ENCODE peak calls at places on chromosome 15, in four cellular contexts. D is A549, K is HepG2, Z is K562. U is an unnamed sample.

GRCh38 chr15:96417760-96418130 is 87.2 kb downstream of the NR2F2 start:
- DNase-seq in Z (no peak), D (no peak), K (no peak), U (no peak)

GRCh38 chr15:66763186-66764066 is 61.4 kb downstream of the SMAD6 start:
- DNase-seq in D (peak), Z (no peak), K (no peak), U (no peak)

GRCh38 chr15:70569139-70569717 is 194.1 kb downstream of the UACA start:
- DNase-seq in Z (peak), K (peak), D (peak), U (no peak)

GRCh38 chr15:65724479-65724878 is 67.6 kb downstream of the DENND4A start:
- DNase-seq in Z (no peak), D (no peak), K (no peak), U (no peak)

GRCh38 chr15:67957435-67958139 is 96.5 kb upstream of the PIAS1 start:
- DNase-seq in Z (no peak), K (no peak), D (no peak), U (no peak)

GRCh38 chr15:70308011-70308761 is 210.5 kb upstream of the TLE3 start:
- DNase-seq in D (peak), Z (no peak), K (no peak), U (peak)

GRCh38 chr15:29939404-29939803 is 117.1 kb upstream of the TJP1 start:
- DNase-seq in D (no peak), Z (no peak), K (no peak), U (no peak)

GRCh38 chr15:81002254-81003022 is 1.7 kb downstream of the TLNRD1 start:
- DNase-seq in D (peak), K (no peak), Z (no peak), U (no peak)

GRCh38 chr15:80151148-80151547 is 1.7 kb upstream of the FAH start:
- DNase-seq in D (no peak), K (no peak), Z (no peak), U (no peak)

GRCh38 chr15:39857132-39857531 is 62.9 kb downstream of the GPR176 start:
- DNase-seq in K (no peak), Z (no peak), D (no peak), U (no peak)

GRCh38 chr15:39869858-39870515 is 50.1 kb downstream of the GPR176 start:
- DNase-seq in D (no peak), Z (no peak), K (no peak), U (no peak)

GRCh38 chr15:70083946-70084345 is 13.8 kb downstream of the TLE3 start:
- DNase-seq in Z (no peak), D (no peak), K (no peak), U (peak)

GRCh38 chr15:78979456-78980320 is 34.8 kb upstream of the CTSH start:
- DNase-seq in Z (peak), K (peak), D (peak), U (peak)

GRCh38 chr15:80494311-80494710 is 90.1 kb downstream of the ARNT2 start:
- DNase-seq in D (peak), Z (no peak), K (peak), U (no peak)

GRCh38 chr15:26838742-26839460 is 28.0 kb upstream of the GABRA5 start:
- DNase-seq in Z (peak), K (no peak), D (peak), U (no peak)

GRCh38 chr15:29676961-29677402 is 145.3 kb downstream of the TJP1 start:
- DNase-seq in K (no peak), D (peak), Z (no peak), U (no peak)

GRCh38 chr15:69755571-69756310 is 303.1 kb downstream of the RPLP1 start:
- DNase-seq in Z (no peak), K (no peak), D (no peak), U (peak)

GRCh38 chr15:36152961-36153360 is 426.5 kb upstream of the CDIN1 start:
- DNase-seq in K (no peak), D (no peak), Z (no peak), U (no peak)

GRCh38 chr15:53675832-53676231 is 83.6 kb downstream of the WDR72 start:
- DNase-seq in K (no peak), Z (no peak), D (peak), U (no peak)

GRCh38 chr15:33329457-33329856 is 18.7 kb downstream of the RYR3 start:
- DNase-seq in Z (no peak), D (no peak), K (no peak), U (no peak)

GRCh38 chr15:79826800-79827199 is 70.0 kb downstream of the MTHFS start:
- DNase-seq in D (no peak), K (no peak), Z (no peak), U (no peak)

GRCh38 chr15:65940618-65940909 is 71.3 kb downstream of the RAB11A start:
- DNase-seq in D (peak), Z (no peak), K (no peak), U (no peak)

GRCh38 chr15:26020871-26021270 is 157.7 kb upstream of the ATP10A start:
- DNase-seq in D (no peak), Z (no peak), K (no peak), U (no peak)

GRCh38 chr15:66951531-66951930 is 113.9 kb upstream of the SMAD3 start:
- DNase-seq in D (no peak), Z (no peak), K (no peak), U (no peak)

GRCh38 chr15:39177561-39177960 is 403.3 kb upstream of the THBS1 start:
- DNase-seq in K (no peak), Z (no peak), D (no peak), U (no peak)

GRCh38 chr15:47376190-47376589 is 341.1 kb upstream of the SEMA6D start:
- DNase-seq in K (no peak), Z (no peak), D (no peak), U (no peak)

GRCh38 chr15:78641876-78642275 is 866 bp upstream of the CHRNB4 start:
- DNase-seq in K (no peak), Z (no peak), D (no peak), U (no peak)

GRCh38 chr15:64640146-64640868 is 135.1 kb downstream of the RBPMS2 start:
- DNase-seq in K (peak), D (peak), Z (no peak), U (no peak)

GRCh38 chr15:33994005-33994615 is 25.8 kb downstream of the CHRM5 start:
- DNase-seq in Z (no peak), K (peak), D (peak), U (no peak)

GRCh38 chr15:78084359-78084750 is 6.8 kb upstream of the TBC1D2B start:
- DNase-seq in K (no peak), D (no peak), Z (no peak), U (no peak)

GRCh38 chr15:80614711-80615360 is 80.3 kb upstream of the ABHD17C start:
- DNase-seq in K (no peak), Z (no peak), D (no peak), U (no peak)

GRCh38 chr15:31390777-31391486 is 64.3 kb downstream of the KLF13 start:
- DNase-seq in Z (no peak), K (no peak), D (no peak), U (no peak)
- TF ChIP-seq POLR2AphosphoS2 in Z (no peak), K (no peak), D (no peak), U (no peak)

DNA sequence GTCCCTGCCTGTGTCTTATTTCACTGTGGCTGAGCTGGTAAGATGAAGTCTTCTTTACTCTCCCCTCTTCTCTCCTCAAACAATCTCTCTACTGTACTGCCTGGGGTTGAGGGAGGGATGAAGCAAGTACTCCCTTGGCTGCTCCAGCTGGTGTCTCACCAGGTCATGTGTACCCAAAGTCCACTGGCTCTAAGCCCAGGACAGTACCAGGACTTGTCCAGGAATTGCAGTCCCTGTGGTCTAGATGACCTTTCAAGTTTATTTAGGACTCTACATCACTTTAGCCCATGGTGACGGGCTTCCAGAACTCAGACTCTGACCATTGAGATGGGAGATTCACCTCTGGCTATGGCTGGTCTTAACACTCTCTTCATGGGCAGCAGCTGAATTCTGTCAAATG is 17.5 kb upstream of the SLC27A2 start:
- DNase-seq in D (peak), K (peak), Z (no peak), U (no peak)
- TF ChIP-seq MAX in D (no peak), K (no peak), Z (no peak), U (no peak)

DNA sequence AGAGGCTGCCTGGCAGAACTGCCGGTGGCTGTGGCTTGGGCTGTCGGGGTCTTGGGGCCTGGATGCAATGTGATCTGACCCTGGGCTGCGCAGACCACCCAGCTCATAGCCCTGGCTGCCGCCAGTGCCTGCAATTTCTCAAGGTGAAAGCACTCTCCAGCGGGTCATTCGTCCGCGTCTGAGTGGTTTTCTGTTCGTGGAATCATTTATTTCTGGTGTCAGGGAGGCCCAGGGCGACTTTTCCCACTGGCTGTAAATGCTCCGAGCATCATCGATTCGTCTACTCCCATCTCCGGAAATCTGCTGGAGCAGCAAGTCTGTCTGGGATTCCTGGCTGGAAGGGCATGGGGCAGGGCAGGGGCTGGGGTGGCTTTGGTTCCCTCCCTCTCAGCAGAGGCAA is 40.6 kb upstream of the ADPGK start:
- DNase-seq in Z (no peak), D (no peak), K (no peak), U (no peak)
- TF ChIP-seq POLR2AphosphoS2 in Z (no peak), D (no peak), K (no peak), U (no peak)

DNA sequence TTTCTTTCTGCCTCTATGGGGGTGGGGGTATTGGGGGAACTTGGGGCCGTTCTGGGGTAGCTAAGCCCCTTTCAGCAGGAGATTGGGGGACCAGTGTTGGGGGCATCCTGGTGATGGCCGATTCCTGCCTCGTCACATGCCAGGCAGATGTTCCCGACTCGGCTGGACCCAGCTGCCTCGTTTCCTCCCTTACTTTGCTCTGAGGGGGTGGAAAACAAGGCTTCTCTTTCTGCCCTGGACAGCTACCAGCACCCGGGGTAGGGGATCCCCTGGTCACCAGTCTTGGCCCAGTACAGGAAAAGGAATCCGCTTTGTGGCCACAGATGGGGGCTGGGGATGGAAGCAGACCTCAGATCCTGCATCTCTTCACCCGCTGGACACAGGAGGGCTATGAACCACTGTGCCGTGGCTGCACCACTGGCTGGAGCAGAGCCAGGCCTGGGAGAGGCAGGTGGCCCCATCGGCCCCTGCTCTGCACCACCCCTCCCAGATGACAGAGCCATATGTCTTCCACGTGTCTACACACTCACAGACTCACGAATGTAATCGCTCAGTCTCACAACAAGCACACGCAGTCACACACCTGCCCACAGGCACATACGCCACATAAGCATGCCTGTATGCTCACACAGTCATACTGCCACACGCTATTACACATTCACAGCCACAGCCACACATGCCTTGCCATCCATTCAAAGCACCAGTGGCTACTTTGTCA is 12.4 kb downstream of the SNX33 start:
- DNase-seq in D (no peak), Z (no peak), K (no peak), U (no peak)
- TF ChIP-seq MAX in D (no peak), Z (no peak), K (no peak), U (no peak)

GRCh38 chr15:99435138-99435695 is 130.6 kb upstream of the MEF2A start:
- DNase-seq in D (no peak), K (no peak), Z (no peak), U (no peak)
- TF ChIP-seq POLR2AphosphoS2 in D (no peak), K (no peak), Z (no peak), U (no peak)

DNA sequence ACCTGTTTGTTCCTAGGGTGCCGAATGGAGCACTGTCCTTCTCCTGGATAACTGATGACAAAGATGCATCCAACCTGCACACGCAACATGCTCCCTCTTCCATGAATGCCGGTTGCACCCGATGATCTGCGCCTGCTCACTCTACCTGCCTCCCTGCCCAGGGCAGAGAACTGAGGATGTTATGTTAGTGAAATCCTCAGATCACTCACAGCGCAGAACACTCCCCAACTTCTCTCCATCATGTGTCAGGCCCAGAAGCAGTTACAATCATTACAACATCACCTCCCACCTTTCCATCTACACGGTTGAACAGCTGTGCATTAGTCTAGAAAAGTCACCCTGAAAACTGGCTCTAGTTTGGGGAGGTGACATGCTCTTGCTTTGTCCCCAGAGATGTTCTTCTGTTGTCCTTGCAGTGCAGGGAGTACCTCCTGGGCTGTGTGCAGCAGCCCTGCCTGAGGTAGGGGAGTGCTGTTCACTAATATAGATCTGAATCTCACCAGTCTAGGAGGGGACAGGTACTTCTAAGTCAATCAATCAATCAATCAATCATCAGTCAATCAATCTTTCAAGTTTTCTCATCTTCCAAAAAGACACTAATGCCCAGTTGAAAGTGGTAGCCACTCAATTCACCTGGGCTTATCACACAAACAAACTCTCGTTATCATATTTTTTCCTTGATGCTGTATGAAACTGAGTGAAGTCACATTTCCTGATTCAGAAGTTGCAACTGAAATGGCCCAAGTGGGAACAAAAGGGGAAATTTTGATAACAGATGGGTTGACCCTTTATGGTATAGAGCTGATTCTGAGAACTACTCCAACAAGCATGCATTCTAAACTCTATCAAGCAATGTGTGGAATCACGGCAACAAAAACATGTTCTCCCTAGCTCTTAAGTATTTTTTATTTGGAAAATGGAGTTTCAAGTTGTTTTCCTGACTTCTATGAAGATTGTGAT is 15.4 kb upstream of the ISLR start:
- DNase-seq in K (no peak), D (no peak), Z (no peak), U (no peak)
- TF ChIP-seq MAX in K (no peak), D (no peak), Z (no peak), U (no peak)

GRCh38 chr15:60494108-60494507 is 15.2 kb upstream of the ICE2 start:
- DNase-seq in Z (no peak), K (peak), D (no peak), U (no peak)
- TF ChIP-seq POLR2AphosphoS2 in Z (no peak), K (no peak), D (no peak), U (no peak)

DNA sequence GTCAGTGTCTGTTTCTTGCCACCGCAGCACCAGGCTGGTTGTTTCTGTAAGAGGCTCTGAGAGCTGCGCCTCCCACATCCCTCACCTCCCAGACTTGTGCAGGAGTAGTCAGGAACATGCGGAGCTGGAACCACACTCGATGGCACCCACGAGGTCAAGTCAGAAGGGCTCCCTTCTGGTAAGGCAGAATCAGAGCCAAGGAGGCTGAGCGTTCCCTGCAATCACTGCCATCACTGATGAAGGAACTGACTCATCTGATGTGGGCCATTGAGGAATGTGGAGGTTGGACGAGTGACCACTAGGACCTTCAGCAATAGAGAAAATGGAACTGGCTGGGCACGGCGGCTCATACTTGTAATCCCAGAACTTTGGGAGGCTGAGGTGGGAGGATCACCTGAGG is 35.7 kb upstream of the BLM start:
- DNase-seq in K (no peak), Z (no peak), D (no peak), U (no peak)
- TF ChIP-seq MAX in K (no peak), Z (no peak), D (no peak), U (no peak)

DNA sequence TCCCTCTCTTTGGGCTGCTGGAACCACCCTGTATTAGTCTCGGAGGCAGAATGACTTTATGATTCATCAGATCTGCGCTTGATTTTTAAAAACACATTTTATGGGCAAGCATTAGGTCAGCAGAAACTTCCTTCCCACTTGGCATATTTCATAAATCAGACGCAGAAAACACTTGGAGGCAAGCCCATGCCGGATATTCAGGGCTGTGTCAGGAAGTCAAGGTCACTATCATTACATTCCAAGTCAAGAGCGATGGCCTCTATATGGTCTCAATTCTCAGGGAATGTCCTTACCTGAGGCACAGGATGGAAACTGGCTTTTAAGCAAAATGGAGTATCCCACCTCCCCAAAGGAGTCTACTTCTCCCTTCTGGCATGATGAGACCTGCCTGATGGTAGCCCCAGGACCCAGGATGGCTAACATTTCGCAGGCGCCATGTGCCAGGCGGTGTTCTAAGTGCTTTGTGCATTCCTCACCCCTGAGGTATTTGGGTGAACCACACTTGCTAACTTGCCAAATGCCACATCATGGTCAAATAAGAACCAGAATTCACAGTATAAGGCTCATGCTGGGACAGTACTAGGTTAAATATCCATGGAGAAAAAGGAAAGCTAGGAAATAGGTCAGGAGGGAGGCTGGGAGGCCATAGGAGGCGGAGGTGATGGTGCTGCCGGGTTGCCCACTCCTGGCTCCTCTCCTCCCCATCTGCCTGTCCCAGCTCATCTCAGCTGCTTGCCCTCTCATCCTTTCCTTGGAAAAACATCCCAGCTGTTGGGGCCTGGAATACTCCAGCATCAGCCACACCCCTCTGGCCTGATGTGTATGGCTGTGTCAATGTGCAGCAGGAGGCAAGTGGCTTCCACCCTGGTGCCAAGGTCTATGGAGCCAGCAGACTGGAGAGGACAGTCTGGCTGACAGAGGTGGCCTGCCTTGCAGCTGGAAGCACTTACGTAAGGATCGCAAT is 18.8 kb downstream of the BCL2L10 start:
- DNase-seq in K (no peak), Z (no peak), D (peak), U (no peak)
- TF ChIP-seq POLR2AphosphoS2 in K (no peak), Z (no peak), D (no peak), U (no peak)

GRCh38 chr15:59371458-59372351 is 966 bp downstream of the MYO1E start:
- DNase-seq in D (no peak), K (no peak), Z (no peak), U (no peak)
- TF ChIP-seq MAX in D (no peak), K (no peak), Z (no peak), U (no peak)

U was measured in GM12878.